ENCODE peak calls at places on chromosome 7, in nine cellular contexts. One of them, this sample, is unnamed.

GRCh38 chr7:50791921-50792341 is 9.2 kb upstream of the GRB10 start:
- DNase-seq in suprapubic skin: no peak
- DNase-seq in transverse colon: no peak
- DNase-seq in SK-N-SH: no peak
- DNase-seq in Panc1: no peak
- DNase-seq in endothelial cell of umbilical vein: peak; percentile 66
- DNase-seq in HepG2: peak; percentile 20
- DNase-seq in GM23338: no peak
- DNase-seq in HCT116: no peak
- DNase-seq in this sample: no peak

GRCh38 chr7:28623105-28623730 is 210.9 kb downstream of the CREB5 start:
- DNase-seq in endothelial cell of umbilical vein: no peak
- DNase-seq in Panc1: no peak
- DNase-seq in transverse colon: no peak
- DNase-seq in GM23338: no peak
- DNase-seq in SK-N-SH: no peak
- DNase-seq in HepG2: no peak
- DNase-seq in HCT116: no peak
- DNase-seq in suprapubic skin: no peak
- DNase-seq in this sample: no peak

GRCh38 chr7:15801041-15801440 is 114.6 kb upstream of the MEOX2 start:
- DNase-seq in SK-N-SH: no peak
- DNase-seq in endothelial cell of umbilical vein: no peak
- DNase-seq in transverse colon: no peak
- DNase-seq in HepG2: no peak
- DNase-seq in HCT116: no peak
- DNase-seq in GM23338: no peak
- DNase-seq in Panc1: no peak
- DNase-seq in suprapubic skin: no peak
- DNase-seq in this sample: no peak

GRCh38 chr7:117110480-117111315 is 157.4 kb downstream of the ST7 start:
- DNase-seq in endothelial cell of umbilical vein: peak; percentile 80
- DNase-seq in Panc1: no peak
- DNase-seq in transverse colon: no peak
- DNase-seq in HepG2: no peak
- DNase-seq in SK-N-SH: peak; percentile 80
- DNase-seq in suprapubic skin: no peak
- DNase-seq in HCT116: no peak
- DNase-seq in GM23338: no peak
- DNase-seq in this sample: no peak

GRCh38 chr7:23100697-23101096 is 4.9 kb upstream of the KLHL7 start:
- DNase-seq in GM23338: peak; percentile 72
- DNase-seq in Panc1: no peak
- DNase-seq in HCT116: no peak
- DNase-seq in SK-N-SH: no peak
- DNase-seq in suprapubic skin: no peak
- DNase-seq in HepG2: peak; percentile 28
- DNase-seq in transverse colon: no peak
- DNase-seq in endothelial cell of umbilical vein: no peak
- DNase-seq in this sample: no peak

GRCh38 chr7:105718511-105718925 is 137.2 kb upstream of the EFCAB10 start:
- DNase-seq in transverse colon: no peak
- DNase-seq in SK-N-SH: no peak
- DNase-seq in HCT116: peak; percentile 3
- DNase-seq in HepG2: no peak
- DNase-seq in endothelial cell of umbilical vein: no peak
- DNase-seq in Panc1: no peak
- DNase-seq in suprapubic skin: no peak
- DNase-seq in GM23338: no peak
- DNase-seq in this sample: peak; percentile 43

GRCh38 chr7:101701153-101701794 is 72.2 kb upstream of the MYL10 start:
- DNase-seq in HCT116: no peak
- DNase-seq in GM23338: no peak
- DNase-seq in endothelial cell of umbilical vein: no peak
- DNase-seq in suprapubic skin: no peak
- DNase-seq in HepG2: no peak
- DNase-seq in Panc1: no peak
- DNase-seq in SK-N-SH: no peak
- DNase-seq in transverse colon: peak; percentile 56
- DNase-seq in this sample: no peak

GRCh38 chr7:36670585-36671431 is 53.5 kb downstream of the AOAH start:
- DNase-seq in endothelial cell of umbilical vein: peak; percentile 69
- DNase-seq in Panc1: peak; percentile 41
- DNase-seq in suprapubic skin: no peak
- DNase-seq in HepG2: peak; percentile 42
- DNase-seq in SK-N-SH: peak; percentile 70
- DNase-seq in HCT116: peak; percentile 60
- DNase-seq in GM23338: peak; percentile 83
- DNase-seq in transverse colon: peak; percentile 79
- DNase-seq in this sample: peak; percentile 64

GRCh38 chr7:112103246-112103645 is 103.0 kb downstream of the DOCK4 start:
- DNase-seq in GM23338: peak; percentile 56
- DNase-seq in SK-N-SH: no peak
- DNase-seq in HepG2: no peak
- DNase-seq in HCT116: no peak
- DNase-seq in transverse colon: peak; percentile 45
- DNase-seq in Panc1: no peak
- DNase-seq in endothelial cell of umbilical vein: peak; percentile 74
- DNase-seq in suprapubic skin: no peak
- DNase-seq in this sample: no peak

GRCh38 chr7:115478426-115478825 is 552.1 kb downstream of the TFEC start:
- DNase-seq in HepG2: no peak
- DNase-seq in Panc1: no peak
- DNase-seq in transverse colon: no peak
- DNase-seq in HCT116: no peak
- DNase-seq in SK-N-SH: no peak
- DNase-seq in GM23338: no peak
- DNase-seq in endothelial cell of umbilical vein: no peak
- DNase-seq in suprapubic skin: no peak
- DNase-seq in this sample: no peak

GRCh38 chr7:129493555-129493954 is 8.8 kb upstream of the SMKR1 start:
- DNase-seq in GM23338: no peak
- DNase-seq in HepG2: no peak
- DNase-seq in endothelial cell of umbilical vein: no peak
- DNase-seq in SK-N-SH: no peak
- DNase-seq in transverse colon: no peak
- DNase-seq in Panc1: no peak
- DNase-seq in suprapubic skin: no peak
- DNase-seq in HCT116: no peak
- DNase-seq in this sample: no peak

GRCh38 chr7:47621985-47622561 is 40.2 kb upstream of the TNS3 start:
- DNase-seq in SK-N-SH: no peak
- DNase-seq in suprapubic skin: no peak
- DNase-seq in endothelial cell of umbilical vein: no peak
- DNase-seq in HepG2: no peak
- DNase-seq in HCT116: no peak
- DNase-seq in transverse colon: no peak
- DNase-seq in GM23338: no peak
- DNase-seq in Panc1: no peak
- DNase-seq in this sample: no peak

GRCh38 chr7:155229548-155230168 is 68.0 kb upstream of the INSIG1 start:
- DNase-seq in suprapubic skin: no peak
- DNase-seq in endothelial cell of umbilical vein: no peak
- DNase-seq in GM23338: no peak
- DNase-seq in Panc1: no peak
- DNase-seq in transverse colon: no peak
- DNase-seq in HCT116: no peak
- DNase-seq in SK-N-SH: no peak
- DNase-seq in HepG2: no peak
- DNase-seq in this sample: no peak

GRCh38 chr7:154339169-154339568 is 287.0 kb downstream of the DPP6 start:
- DNase-seq in transverse colon: no peak
- DNase-seq in endothelial cell of umbilical vein: no peak
- DNase-seq in HCT116: no peak
- DNase-seq in SK-N-SH: no peak
- DNase-seq in HepG2: no peak
- DNase-seq in suprapubic skin: no peak
- DNase-seq in GM23338: no peak
- DNase-seq in Panc1: no peak
- DNase-seq in this sample: no peak

GRCh38 chr7:155377837-155378579 is 79.9 kb upstream of the EN2 start:
- DNase-seq in SK-N-SH: peak; percentile 73
- DNase-seq in transverse colon: peak; percentile 22
- DNase-seq in endothelial cell of umbilical vein: peak; percentile 16
- DNase-seq in GM23338: peak; percentile 57
- DNase-seq in HepG2: no peak
- DNase-seq in suprapubic skin: no peak
- DNase-seq in HCT116: no peak
- DNase-seq in Panc1: no peak
- DNase-seq in this sample: no peak

GRCh38 chr7:17408245-17408903 is 109.9 kb downstream of the AHR start:
- DNase-seq in SK-N-SH: no peak
- DNase-seq in HCT116: peak; percentile 74
- DNase-seq in suprapubic skin: peak; percentile 74
- DNase-seq in HepG2: peak; percentile 92
- DNase-seq in GM23338: no peak
- DNase-seq in Panc1: peak; percentile 96
- DNase-seq in transverse colon: peak; percentile 37
- DNase-seq in endothelial cell of umbilical vein: peak; percentile 80
- DNase-seq in this sample: peak; percentile 65

DNA sequence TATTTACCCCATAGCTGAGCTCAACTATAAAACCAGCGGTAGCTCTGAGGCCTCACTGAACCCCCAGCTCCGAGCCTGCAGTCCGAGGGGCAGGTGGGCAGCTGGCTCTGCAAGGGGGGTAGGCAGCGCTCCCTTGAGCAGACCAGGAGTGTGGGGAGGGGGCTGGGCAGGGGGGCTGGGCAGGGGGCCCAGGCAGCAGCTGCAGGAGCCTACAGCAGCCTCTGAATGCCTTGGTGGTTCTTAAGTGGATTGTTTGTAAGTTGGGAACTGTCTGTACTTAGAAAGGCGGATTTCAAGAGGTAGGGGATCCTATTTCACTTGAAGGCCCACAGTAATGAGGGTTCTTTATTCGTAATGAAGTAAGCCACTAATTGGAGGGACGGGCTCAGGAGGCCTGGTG is 72.4 kb downstream of the ICA1 start:
- DNase-seq in HCT116: no peak
- DNase-seq in Panc1: no peak
- DNase-seq in suprapubic skin: no peak
- DNase-seq in SK-N-SH: no peak
- DNase-seq in HepG2: no peak
- DNase-seq in transverse colon: no peak
- DNase-seq in GM23338: peak; percentile 62
- DNase-seq in endothelial cell of umbilical vein: no peak
- DNase-seq in this sample: no peak
- H3K27ac ChIP-seq in HCT116: no peak overlapping the region
- H3K27ac ChIP-seq in Panc1: no peak overlapping the region
- H3K27ac ChIP-seq in suprapubic skin: no peak overlapping the region
- H3K27ac ChIP-seq in SK-N-SH: peak overlapping the region; percentile 22
- H3K27ac ChIP-seq in HepG2: no peak overlapping the region
- H3K27ac ChIP-seq in transverse colon: peak overlapping the region; percentile 2
- H3K27ac ChIP-seq in GM23338: peak overlapping the region; percentile 46
- H3K27ac ChIP-seq in endothelial cell of umbilical vein: no peak overlapping the region
- H3K27ac ChIP-seq in this sample: no peak overlapping the region

GRCh38 chr7:42203336-42203735 is 33.7 kb downstream of the GLI3 start:
- DNase-seq in transverse colon: no peak
- DNase-seq in suprapubic skin: no peak
- DNase-seq in endothelial cell of umbilical vein: no peak
- DNase-seq in Panc1: no peak
- DNase-seq in GM23338: no peak
- DNase-seq in SK-N-SH: no peak
- DNase-seq in HCT116: no peak
- DNase-seq in HepG2: no peak
- DNase-seq in this sample: no peak

GRCh38 chr7:42202601-42203000 is 34.4 kb downstream of the GLI3 start:
- DNase-seq in endothelial cell of umbilical vein: no peak
- DNase-seq in SK-N-SH: no peak
- DNase-seq in transverse colon: no peak
- DNase-seq in GM23338: no peak
- DNase-seq in HepG2: no peak
- DNase-seq in suprapubic skin: no peak
- DNase-seq in Panc1: no peak
- DNase-seq in HCT116: no peak
- DNase-seq in this sample: no peak

GRCh38 chr7:42210333-42210732 is 26.7 kb downstream of the GLI3 start:
- DNase-seq in Panc1: no peak
- DNase-seq in HepG2: no peak
- DNase-seq in endothelial cell of umbilical vein: no peak
- DNase-seq in GM23338: no peak
- DNase-seq in SK-N-SH: no peak
- DNase-seq in transverse colon: no peak
- DNase-seq in HCT116: no peak
- DNase-seq in suprapubic skin: no peak
- DNase-seq in this sample: no peak

GRCh38 chr7:42208586-42208985 is 28.4 kb downstream of the GLI3 start:
- DNase-seq in endothelial cell of umbilical vein: no peak
- DNase-seq in SK-N-SH: no peak
- DNase-seq in GM23338: no peak
- DNase-seq in transverse colon: no peak
- DNase-seq in HCT116: no peak
- DNase-seq in suprapubic skin: no peak
- DNase-seq in HepG2: no peak
- DNase-seq in Panc1: no peak
- DNase-seq in this sample: no peak

DNA sequence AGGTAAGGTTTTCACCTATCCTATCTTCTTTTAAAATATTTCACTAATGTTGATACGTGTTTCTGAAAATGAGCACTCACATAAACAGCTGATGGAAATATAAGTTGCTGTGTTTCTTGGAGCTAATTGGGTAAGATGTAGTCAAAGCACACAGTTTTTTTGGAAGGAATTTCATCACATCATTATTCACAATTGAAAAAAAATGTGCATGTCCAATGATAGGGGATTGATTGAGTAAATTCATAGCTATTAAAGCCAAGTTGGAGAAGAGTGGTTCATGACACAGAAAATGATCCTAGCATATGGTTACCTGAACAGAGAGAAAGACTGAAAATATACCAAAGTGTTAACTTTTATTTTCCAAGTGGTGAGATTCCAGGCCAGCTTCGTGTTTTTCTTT is 29.6 kb downstream of the GLI3 start:
- DNase-seq in HCT116: no peak
- DNase-seq in SK-N-SH: no peak
- DNase-seq in Panc1: no peak
- DNase-seq in transverse colon: no peak
- DNase-seq in GM23338: no peak
- DNase-seq in suprapubic skin: no peak
- DNase-seq in endothelial cell of umbilical vein: no peak
- DNase-seq in HepG2: no peak
- DNase-seq in this sample: no peak
- H3K4me1 ChIP-seq in HCT116: no peaks in the 10 kb centered on the region
- H3K4me1 ChIP-seq in SK-N-SH: no peaks in the 10 kb centered on the region
- H3K4me1 ChIP-seq in Panc1: no peaks in the 10 kb centered on the region
- H3K4me1 ChIP-seq in transverse colon: peaks cover 3% of the 10 kb centered on the region
- H3K4me1 ChIP-seq in GM23338: peaks cover 24% of the 10 kb centered on the region
- H3K4me1 ChIP-seq in suprapubic skin: peaks cover 34% of the 10 kb centered on the region
- H3K4me1 ChIP-seq in endothelial cell of umbilical vein: no peaks in the 10 kb centered on the region
- H3K4me1 ChIP-seq in HepG2: no peaks in the 10 kb centered on the region
- H3K4me1 ChIP-seq in this sample: no peaks in the 10 kb centered on the region

GRCh38 chr7:2639151-2639993 is 7.6 kb downstream of the TTYH3 start:
- DNase-seq in endothelial cell of umbilical vein: no peak
- DNase-seq in GM23338: no peak
- DNase-seq in suprapubic skin: no peak
- DNase-seq in transverse colon: no peak
- DNase-seq in HCT116: no peak
- DNase-seq in SK-N-SH: no peak
- DNase-seq in HepG2: no peak
- DNase-seq in Panc1: no peak
- DNase-seq in this sample: no peak
- TF ChIP-seq POLR2AphosphoS5 in endothelial cell of umbilical vein: no peak
- TF ChIP-seq POLR2AphosphoS5 in GM23338: no peak
- TF ChIP-seq POLR2AphosphoS5 in suprapubic skin: no peak
- TF ChIP-seq POLR2AphosphoS5 in transverse colon: no peak
- TF ChIP-seq POLR2AphosphoS5 in HCT116: no peak
- TF ChIP-seq POLR2AphosphoS5 in SK-N-SH: no peak
- TF ChIP-seq POLR2AphosphoS5 in HepG2: no peak
- TF ChIP-seq POLR2AphosphoS5 in Panc1: no peak
- TF ChIP-seq POLR2AphosphoS5 in this sample: no peak

GRCh38 chr7:44278451-44279161 is 46.8 kb downstream of the CAMK2B start:
- DNase-seq in endothelial cell of umbilical vein: peak; percentile 25
- DNase-seq in GM23338: no peak
- DNase-seq in Panc1: no peak
- DNase-seq in suprapubic skin: peak; percentile 42
- DNase-seq in HCT116: no peak
- DNase-seq in transverse colon: peak; percentile 3
- DNase-seq in SK-N-SH: peak; percentile 52
- DNase-seq in HepG2: no peak
- DNase-seq in this sample: no peak
- H3K27ac ChIP-seq in endothelial cell of umbilical vein: no peak overlapping the region
- H3K27ac ChIP-seq in GM23338: no peak overlapping the region
- H3K27ac ChIP-seq in Panc1: no peak overlapping the region
- H3K27ac ChIP-seq in suprapubic skin: no peak overlapping the region
- H3K27ac ChIP-seq in HCT116: no peak overlapping the region
- H3K27ac ChIP-seq in transverse colon: no peak overlapping the region
- H3K27ac ChIP-seq in SK-N-SH: peak overlapping the region; percentile 64
- H3K27ac ChIP-seq in HepG2: no peak overlapping the region
- H3K27ac ChIP-seq in this sample: no peak overlapping the region